ENCODE peak calls at places on chromosomes 6 and 20, in four cellular contexts. H, I, V and E are unnamed samples. For H3K79me1, the result is how much of the 10 kb centered on the place peaks cover.

GRCh38 chr20:35329435-35330139 is 37.4 kb upstream of the FAM83C start:
- DNase-seq in V (no peak), I (peak), H (peak), E (peak)

GRCh38 chr6:7389162-7389450 is 436 bp downstream of the CAGE1 start:
- DNase-seq in I (no peak), H (no peak), V (no peak), E (no peak)

GRCh38 chr6:47352169-47352568 is 42.5 kb upstream of the TNFRSF21 start:
- DNase-seq in H (no peak), V (no peak), I (no peak), E (peak)

GRCh38 chr20:3924304-3925112 is 35.3 kb downstream of the PANK2 start:
- DNase-seq in I (no peak), H (no peak), V (no peak), E (no peak)

GRCh38 chr6:151493495-151494234 is at the start of gene CCDC170:
- DNase-seq in I (peak), V (no peak), H (peak), E (peak)

GRCh38 chr20:63894358-63895201 is at the start of gene DNAJC5:
- DNase-seq in I (peak), H (peak), V (peak), E (peak)

GRCh38 chr6:15476631-15477380 is 186.0 kb downstream of the DTNBP1 start:
- DNase-seq in V (no peak), I (no peak), H (no peak), E (no peak)

GRCh38 chr20:6665621-6666345 is 101.7 kb upstream of the BMP2 start:
- DNase-seq in V (no peak), H (no peak), I (no peak), E (peak)

GRCh38 chr20:53872081-53872541 is 198.3 kb downstream of the BCAS1 start:
- DNase-seq in I (no peak), H (no peak), V (no peak), E (no peak)

GRCh38 chr6:18044108-18044783 is 56.8 kb upstream of the KIF13A start:
- DNase-seq in I (no peak), H (no peak), V (no peak), E (peak)

GRCh38 chr6:26607434-26608230 is 10.9 kb downstream of the ABT1 start:
- DNase-seq in V (no peak), H (peak), I (peak), E (peak)

GRCh38 chr6:111777357-111777756 is 95.9 kb downstream of the FYN start:
- DNase-seq in I (no peak), H (no peak), V (no peak), E (peak)

GRCh38 chr6:13710552-13711383 is 867 bp downstream of the RANBP9 start:
- DNase-seq in I (peak), H (peak), V (no peak), E (peak)

GRCh38 chr20:51026317-51026716 is 3.4 kb upstream of the KCNG1 start:
- DNase-seq in V (no peak), H (no peak), I (no peak), E (no peak)

GRCh38 chr20:22977047-22977785 is 57.9 kb upstream of the SSTR4 start:
- DNase-seq in H (no peak), I (no peak), V (no peak), E (no peak)

GRCh38 chr6:112563368-112563767 is 216.2 kb downstream of the RFPL4B start:
- DNase-seq in V (peak), H (peak), I (peak), E (peak)

GRCh38 chr20:38950254-38950653 is 11.9 kb upstream of the DHX35 start:
- DNase-seq in I (no peak), V (no peak), H (no peak), E (no peak)

GRCh38 chr6:85490516-85491248 is 40.8 kb downstream of the NT5E start:
- DNase-seq in I (no peak), H (no peak), V (no peak), E (no peak)

GRCh38 chr6:157269261-157269794 is 54.0 kb downstream of the TMEM242 start:
- DNase-seq in I (peak), H (no peak), V (no peak), E (no peak)

GRCh38 chr6:71476872-71477271 is 188.3 kb downstream of the OGFRL1 start:
- DNase-seq in V (no peak), I (no peak), H (no peak), E (peak)

GRCh38 chr20:32536861-32537656 is 48.1 kb downstream of the NOL4L start:
- DNase-seq in V (no peak), I (no peak), H (no peak), E (no peak)

GRCh38 chr6:163919652-163920051 is 505.1 kb downstream of the QKI start:
- DNase-seq in I (no peak), V (no peak), H (no peak), E (no peak)

GRCh38 chr20:35320396-35321126 is 28.3 kb upstream of the FAM83C start:
- DNase-seq in H (no peak), I (no peak), V (no peak), E (peak)

GRCh38 chr20:13401596-13401995 is 180.5 kb downstream of the ISM1 start:
- DNase-seq in H (no peak), I (no peak), V (no peak), E (no peak)

DNA sequence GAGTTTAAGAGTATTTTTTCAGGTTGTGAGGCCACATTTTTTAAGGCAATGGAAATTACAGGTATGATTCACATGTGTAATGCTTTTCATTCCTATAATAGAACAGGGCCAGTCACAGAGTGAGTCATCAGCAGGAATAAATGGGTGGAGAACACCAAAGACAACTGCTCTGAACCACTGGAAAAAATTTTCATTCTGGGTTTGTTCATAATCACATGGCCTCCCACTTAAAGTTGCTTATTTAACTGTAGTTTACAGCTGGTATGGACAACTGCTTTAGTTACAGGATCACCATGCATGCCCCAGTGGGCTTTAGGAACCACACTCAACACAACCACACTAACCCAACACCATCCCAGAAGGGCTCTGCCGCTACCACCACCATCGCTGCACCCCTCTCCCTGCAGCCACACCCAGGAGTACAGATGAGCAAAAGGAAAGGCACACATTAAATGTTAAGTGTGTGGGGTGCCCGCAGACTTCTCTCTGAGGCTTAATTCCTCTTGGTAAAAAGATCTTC is 107.0 kb upstream of the DST start:
- DNase-seq in V (no peak), I (no peak), H (no peak), E (no peak)
- H2BK15ac ChIP-seq in V (no peak), I (no peak), H (no peak), E (no peak)

GRCh38 chr6:43782764-43783513 is 12.9 kb downstream of the VEGFA start:
- DNase-seq in V (no peak), I (no peak), H (no peak), E (no peak)
- H3K79me1 ChIP-seq in V (under half), I (under half), H (under half), E (under half)

GRCh38 chr20:325889-326644 is 715 bp downstream of the SOX12 start:
- DNase-seq in I (peak), V (no peak), H (peak), E (peak)
- H2BK5ac ChIP-seq in I (no peak), V (peak), H (peak), E (peak)

DNA sequence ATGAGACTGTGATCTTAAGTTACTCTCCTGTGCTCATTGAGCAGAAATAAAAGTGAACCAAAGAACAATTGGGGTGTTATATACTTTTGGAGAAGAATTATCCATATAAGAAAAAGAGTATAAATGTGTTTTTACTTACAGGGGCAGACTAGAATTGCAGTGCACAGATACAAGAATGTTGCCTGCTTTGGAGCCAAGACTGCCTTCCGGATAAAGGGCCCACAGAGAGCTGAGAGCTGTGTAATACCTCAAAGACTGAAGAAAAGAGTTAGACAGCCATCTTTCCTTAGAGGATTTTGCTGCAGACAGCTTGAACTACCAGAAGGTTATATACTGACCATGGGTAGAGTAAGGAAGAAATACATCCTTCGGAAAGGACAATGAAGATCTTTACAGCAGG is 1235.5 kb upstream of the CITED2 start:
- DNase-seq in V (no peak), H (no peak), I (no peak), E (peak)
- H2BK15ac ChIP-seq in V (no peak), H (no peak), I (no peak), E (no peak)

DNA sequence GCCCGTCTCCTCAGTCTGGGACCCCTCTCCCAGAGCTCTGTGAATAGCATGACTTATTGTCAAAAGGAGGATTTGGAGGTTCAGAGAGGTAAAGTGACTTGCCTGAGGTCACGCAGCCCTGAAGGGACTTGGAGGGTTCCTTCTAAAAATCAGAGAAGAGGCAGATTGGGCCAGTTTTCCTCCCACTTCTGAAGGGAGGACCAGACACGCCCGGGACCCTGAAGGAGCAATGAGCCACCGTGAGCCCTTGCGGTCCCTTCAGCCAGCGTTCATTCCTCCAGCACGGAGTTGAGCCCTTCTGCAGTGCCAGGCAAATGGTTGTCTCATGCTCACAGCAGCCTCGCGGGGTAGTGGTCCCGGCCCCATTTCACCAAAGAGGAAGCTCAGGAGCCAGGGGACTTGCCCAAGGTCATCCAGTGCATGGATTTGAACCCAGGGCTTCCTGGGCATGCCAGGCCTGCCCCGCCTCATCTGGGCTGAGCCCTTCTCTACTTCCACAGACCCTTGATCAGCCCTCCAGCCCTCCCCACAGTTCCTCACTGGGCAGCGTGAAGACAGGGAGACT is 7.4 kb downstream of the SRC start:
- DNase-seq in H (no peak), V (no peak), I (no peak), E (no peak)
- H3K79me1 ChIP-seq in H (under half), V (under half), I (under half), E (half or more)

GRCh38 chr6:144379356-144379755 is 94.2 kb downstream of the UTRN start:
- DNase-seq in V (no peak), I (no peak), H (no peak), E (no peak)
- H2BK5ac ChIP-seq in V (no peak), I (no peak), H (no peak), E (no peak)